ENCODE peak calls at places on chromosome 2, in ten cellular contexts. One of them, this sample, is unnamed.

GRCh38 chr2:80943487-80943886 is 638.9 kb upstream of the LRRTM1 start:
- DNase-seq in psoas muscle: no peak
- DNase-seq in trophoblast cell: no peak
- DNase-seq in H9: no peak
- DNase-seq in kidney: no peak
- DNase-seq in CD4-positive, alpha-beta memory T cell: no peak
- DNase-seq in ascending aorta: no peak
- DNase-seq in heart left ventricle: no peak
- DNase-seq in cardiac muscle cell: no peak
- DNase-seq in IMR-90: no peak
- DNase-seq in this sample: no peak

GRCh38 chr2:206084870-206085741 is 868 bp downstream of the INO80D start:
- DNase-seq in kidney: peak; percentile 84
- DNase-seq in heart left ventricle: peak; percentile 69
- DNase-seq in IMR-90: no peak
- DNase-seq in trophoblast cell: no peak
- DNase-seq in H9: peak; percentile 37
- DNase-seq in CD4-positive, alpha-beta memory T cell: peak; percentile 71
- DNase-seq in psoas muscle: peak; percentile 47
- DNase-seq in ascending aorta: peak; percentile 67
- DNase-seq in cardiac muscle cell: peak; percentile 66
- DNase-seq in this sample: peak; percentile 24

GRCh38 chr2:46273919-46274318 is 23.3 kb upstream of the EPAS1 start:
- DNase-seq in CD4-positive, alpha-beta memory T cell: no peak
- DNase-seq in cardiac muscle cell: no peak
- DNase-seq in ascending aorta: no peak
- DNase-seq in heart left ventricle: no peak
- DNase-seq in trophoblast cell: no peak
- DNase-seq in IMR-90: no peak
- DNase-seq in psoas muscle: no peak
- DNase-seq in kidney: no peak
- DNase-seq in H9: no peak
- DNase-seq in this sample: no peak

GRCh38 chr2:160871096-160871495 is 289.1 kb upstream of the TANK start:
- DNase-seq in H9: no peak
- DNase-seq in CD4-positive, alpha-beta memory T cell: no peak
- DNase-seq in cardiac muscle cell: no peak
- DNase-seq in kidney: peak; percentile 64
- DNase-seq in IMR-90: peak; percentile 5
- DNase-seq in psoas muscle: no peak
- DNase-seq in ascending aorta: no peak
- DNase-seq in heart left ventricle: no peak
- DNase-seq in trophoblast cell: no peak
- DNase-seq in this sample: no peak

GRCh38 chr2:224222320-224222719 is 179.6 kb downstream of the FAM124B start:
- DNase-seq in H9: no peak
- DNase-seq in ascending aorta: no peak
- DNase-seq in psoas muscle: no peak
- DNase-seq in trophoblast cell: no peak
- DNase-seq in CD4-positive, alpha-beta memory T cell: no peak
- DNase-seq in IMR-90: peak; percentile 8
- DNase-seq in cardiac muscle cell: peak; percentile 19
- DNase-seq in kidney: no peak
- DNase-seq in heart left ventricle: no peak
- DNase-seq in this sample: no peak

GRCh38 chr2:7612969-7613368 is 695.8 kb downstream of the RNF144A start:
- DNase-seq in IMR-90: peak; percentile 10
- DNase-seq in ascending aorta: no peak
- DNase-seq in heart left ventricle: no peak
- DNase-seq in H9: no peak
- DNase-seq in trophoblast cell: peak; percentile 50
- DNase-seq in kidney: no peak
- DNase-seq in CD4-positive, alpha-beta memory T cell: no peak
- DNase-seq in cardiac muscle cell: no peak
- DNase-seq in psoas muscle: no peak
- DNase-seq in this sample: no peak

GRCh38 chr2:233429175-233429897 is 75.0 kb downstream of the DGKD start:
- DNase-seq in CD4-positive, alpha-beta memory T cell: no peak
- DNase-seq in trophoblast cell: no peak
- DNase-seq in psoas muscle: no peak
- DNase-seq in cardiac muscle cell: no peak
- DNase-seq in ascending aorta: peak; percentile 45
- DNase-seq in heart left ventricle: no peak
- DNase-seq in kidney: no peak
- DNase-seq in IMR-90: no peak
- DNase-seq in H9: no peak
- DNase-seq in this sample: peak; percentile 12

GRCh38 chr2:63786506-63786905 is 55.2 kb upstream of the UGP2 start:
- DNase-seq in IMR-90: no peak
- DNase-seq in H9: no peak
- DNase-seq in ascending aorta: no peak
- DNase-seq in cardiac muscle cell: no peak
- DNase-seq in psoas muscle: no peak
- DNase-seq in trophoblast cell: no peak
- DNase-seq in CD4-positive, alpha-beta memory T cell: no peak
- DNase-seq in heart left ventricle: no peak
- DNase-seq in kidney: no peak
- DNase-seq in this sample: no peak

GRCh38 chr2:128644156-128644555 is 325.5 kb upstream of the HS6ST1 start:
- DNase-seq in kidney: peak; percentile 34
- DNase-seq in IMR-90: no peak
- DNase-seq in heart left ventricle: peak; percentile 28
- DNase-seq in trophoblast cell: no peak
- DNase-seq in ascending aorta: peak; percentile 39
- DNase-seq in CD4-positive, alpha-beta memory T cell: no peak
- DNase-seq in H9: peak; percentile 77
- DNase-seq in cardiac muscle cell: no peak
- DNase-seq in psoas muscle: no peak
- DNase-seq in this sample: no peak

GRCh38 chr2:71893646-71894045 is 254.0 kb downstream of the CYP26B1 start:
- DNase-seq in ascending aorta: peak; percentile 18
- DNase-seq in kidney: no peak
- DNase-seq in cardiac muscle cell: no peak
- DNase-seq in H9: no peak
- DNase-seq in CD4-positive, alpha-beta memory T cell: no peak
- DNase-seq in heart left ventricle: no peak
- DNase-seq in trophoblast cell: no peak
- DNase-seq in IMR-90: no peak
- DNase-seq in psoas muscle: no peak
- DNase-seq in this sample: no peak

GRCh38 chr2:129620411-129620810 is 359.1 kb upstream of the RAB6C start:
- DNase-seq in H9: no peak
- DNase-seq in cardiac muscle cell: no peak
- DNase-seq in heart left ventricle: no peak
- DNase-seq in CD4-positive, alpha-beta memory T cell: no peak
- DNase-seq in trophoblast cell: no peak
- DNase-seq in ascending aorta: no peak
- DNase-seq in IMR-90: no peak
- DNase-seq in psoas muscle: no peak
- DNase-seq in kidney: no peak
- DNase-seq in this sample: no peak

GRCh38 chr2:138267902-138268254 is 233.7 kb upstream of the SPOPL start:
- DNase-seq in psoas muscle: no peak
- DNase-seq in CD4-positive, alpha-beta memory T cell: no peak
- DNase-seq in kidney: no peak
- DNase-seq in heart left ventricle: no peak
- DNase-seq in IMR-90: no peak
- DNase-seq in cardiac muscle cell: no peak
- DNase-seq in H9: no peak
- DNase-seq in ascending aorta: no peak
- DNase-seq in trophoblast cell: no peak
- DNase-seq in this sample: no peak

GRCh38 chr2:131516011-131516410 is 11.7 kb upstream of the CCDC74A start:
- DNase-seq in cardiac muscle cell: no peak
- DNase-seq in heart left ventricle: peak; percentile 49
- DNase-seq in CD4-positive, alpha-beta memory T cell: no peak
- DNase-seq in trophoblast cell: no peak
- DNase-seq in H9: no peak
- DNase-seq in psoas muscle: no peak
- DNase-seq in IMR-90: no peak
- DNase-seq in kidney: no peak
- DNase-seq in ascending aorta: no peak
- DNase-seq in this sample: no peak

GRCh38 chr2:131520526-131520925 is 7.2 kb upstream of the CCDC74A start:
- DNase-seq in IMR-90: no peak
- DNase-seq in trophoblast cell: no peak
- DNase-seq in psoas muscle: no peak
- DNase-seq in ascending aorta: no peak
- DNase-seq in kidney: no peak
- DNase-seq in cardiac muscle cell: no peak
- DNase-seq in CD4-positive, alpha-beta memory T cell: no peak
- DNase-seq in heart left ventricle: no peak
- DNase-seq in H9: no peak
- DNase-seq in this sample: no peak

GRCh38 chr2:131517106-131517831 is 10.4 kb upstream of the CCDC74A start:
- DNase-seq in psoas muscle: no peak
- DNase-seq in trophoblast cell: no peak
- DNase-seq in IMR-90: no peak
- DNase-seq in ascending aorta: no peak
- DNase-seq in CD4-positive, alpha-beta memory T cell: no peak
- DNase-seq in H9: no peak
- DNase-seq in cardiac muscle cell: no peak
- DNase-seq in heart left ventricle: peak; percentile 55
- DNase-seq in kidney: no peak
- DNase-seq in this sample: no peak

GRCh38 chr2:131521961-131522781 is 5.5 kb upstream of the CCDC74A start:
- DNase-seq in CD4-positive, alpha-beta memory T cell: no peak
- DNase-seq in trophoblast cell: no peak
- DNase-seq in kidney: no peak
- DNase-seq in heart left ventricle: no peak
- DNase-seq in ascending aorta: no peak
- DNase-seq in H9: peak; percentile 63
- DNase-seq in psoas muscle: peak; percentile 50
- DNase-seq in cardiac muscle cell: no peak
- DNase-seq in IMR-90: no peak
- DNase-seq in this sample: no peak

DNA sequence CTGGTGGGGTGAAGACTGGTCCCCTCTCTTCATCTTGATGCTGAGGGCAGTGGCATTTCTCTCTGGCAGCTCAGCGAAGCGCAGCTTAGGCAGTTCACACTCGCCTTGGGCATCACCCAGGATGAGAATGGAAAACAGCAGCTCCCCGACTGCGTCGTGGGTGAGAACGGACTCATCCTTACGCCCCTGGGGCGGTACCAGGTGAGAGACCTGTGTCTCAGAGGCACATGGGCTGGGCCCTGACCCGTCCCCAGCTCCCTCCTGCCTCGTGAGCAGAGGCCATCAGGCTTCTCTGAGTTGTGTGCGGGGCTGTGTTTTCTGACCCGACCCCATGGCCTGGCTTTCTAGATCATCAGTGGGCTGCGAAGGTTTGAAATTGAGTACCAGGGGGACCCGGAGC is 8.2 kb upstream of the CCDC74A start:
- DNase-seq in kidney: no peak
- DNase-seq in cardiac muscle cell: no peak
- DNase-seq in trophoblast cell: no peak
- DNase-seq in H9: no peak
- DNase-seq in IMR-90: no peak
- DNase-seq in heart left ventricle: no peak
- DNase-seq in ascending aorta: no peak
- DNase-seq in CD4-positive, alpha-beta memory T cell: no peak
- DNase-seq in psoas muscle: no peak
- DNase-seq in this sample: no peak
- H3K9me3 ChIP-seq in kidney: no peaks in the 10 kb centered on the region
- H3K9me3 ChIP-seq in cardiac muscle cell: no peaks in the 10 kb centered on the region
- H3K9me3 ChIP-seq in trophoblast cell: no peaks in the 10 kb centered on the region
- H3K9me3 ChIP-seq in H9: no peaks in the 10 kb centered on the region
- H3K9me3 ChIP-seq in IMR-90: no peaks in the 10 kb centered on the region
- H3K9me3 ChIP-seq in heart left ventricle: no peaks in the 10 kb centered on the region
- H3K9me3 ChIP-seq in ascending aorta: no peaks in the 10 kb centered on the region
- H3K9me3 ChIP-seq in CD4-positive, alpha-beta memory T cell: no peaks in the 10 kb centered on the region
- H3K9me3 ChIP-seq in psoas muscle: no peaks in the 10 kb centered on the region
- H3K9me3 ChIP-seq in this sample: no peaks in the 10 kb centered on the region

DNA sequence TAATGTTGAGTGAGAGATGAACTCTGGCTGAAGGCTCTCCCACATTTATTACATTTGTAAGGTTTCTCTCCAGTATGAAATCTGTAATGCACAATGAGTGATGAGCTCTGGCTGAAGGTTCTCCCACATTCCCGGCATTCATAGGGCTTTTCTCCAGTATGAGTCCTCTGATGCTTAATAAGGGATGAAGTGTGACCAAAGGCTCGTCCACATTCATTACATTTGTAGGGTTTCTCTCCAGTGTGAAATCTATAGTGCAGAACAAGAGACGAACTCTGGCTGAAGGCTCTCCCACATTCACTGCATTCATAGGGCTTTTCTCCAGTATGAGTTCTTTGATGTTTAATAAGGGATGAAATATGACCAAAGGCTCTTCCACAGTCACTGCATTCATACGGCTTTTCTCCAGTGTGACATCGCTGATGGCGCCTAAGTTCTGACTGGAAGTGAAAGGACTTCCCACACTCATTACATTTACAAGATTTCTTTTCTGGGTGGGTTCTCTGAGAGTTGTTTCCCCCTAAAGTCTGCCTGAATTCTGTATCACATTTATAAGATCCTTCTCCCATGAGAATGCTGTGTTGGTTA is 10.2 kb downstream of the ZNF514 start:
- DNase-seq in kidney: no peak
- DNase-seq in IMR-90: no peak
- DNase-seq in H9: no peak
- DNase-seq in CD4-positive, alpha-beta memory T cell: no peak
- DNase-seq in trophoblast cell: no peak
- DNase-seq in heart left ventricle: no peak
- DNase-seq in cardiac muscle cell: no peak
- DNase-seq in psoas muscle: no peak
- DNase-seq in ascending aorta: no peak
- DNase-seq in this sample: no peak
- H3K9me3 ChIP-seq in kidney: peaks cover 79% of the 10 kb centered on the region
- H3K9me3 ChIP-seq in IMR-90: peaks cover 85% of the 10 kb centered on the region
- H3K9me3 ChIP-seq in H9: peaks cover 69% of the 10 kb centered on the region
- H3K9me3 ChIP-seq in CD4-positive, alpha-beta memory T cell: peaks cover 67% of the 10 kb centered on the region
- H3K9me3 ChIP-seq in trophoblast cell: peaks cover 24% of the 10 kb centered on the region
- H3K9me3 ChIP-seq in heart left ventricle: peaks cover 99% of the 10 kb centered on the region
- H3K9me3 ChIP-seq in cardiac muscle cell: peaks cover 12% of the 10 kb centered on the region
- H3K9me3 ChIP-seq in psoas muscle: peaks cover 95% of the 10 kb centered on the region
- H3K9me3 ChIP-seq in ascending aorta: peaks cover 62% of the 10 kb centered on the region
- H3K9me3 ChIP-seq in this sample: peaks cover 100% of the 10 kb centered on the region

GRCh38 chr2:220789961-220790360 is 782.1 kb downstream of the EPHA4 start:
- DNase-seq in H9: no peak
- DNase-seq in cardiac muscle cell: no peak
- DNase-seq in CD4-positive, alpha-beta memory T cell: no peak
- DNase-seq in psoas muscle: no peak
- DNase-seq in kidney: no peak
- DNase-seq in heart left ventricle: no peak
- DNase-seq in trophoblast cell: no peak
- DNase-seq in ascending aorta: no peak
- DNase-seq in IMR-90: peak; percentile 83
- DNase-seq in this sample: no peak
- H3K9me3 ChIP-seq in H9: no peaks in the 10 kb centered on the region
- H3K9me3 ChIP-seq in cardiac muscle cell: no peaks in the 10 kb centered on the region
- H3K9me3 ChIP-seq in CD4-positive, alpha-beta memory T cell: no peaks in the 10 kb centered on the region
- H3K9me3 ChIP-seq in psoas muscle: no peaks in the 10 kb centered on the region
- H3K9me3 ChIP-seq in kidney: no peaks in the 10 kb centered on the region
- H3K9me3 ChIP-seq in heart left ventricle: no peaks in the 10 kb centered on the region
- H3K9me3 ChIP-seq in trophoblast cell: no peaks in the 10 kb centered on the region
- H3K9me3 ChIP-seq in ascending aorta: no peaks in the 10 kb centered on the region
- H3K9me3 ChIP-seq in IMR-90: no peaks in the 10 kb centered on the region
- H3K9me3 ChIP-seq in this sample: no peaks in the 10 kb centered on the region

GRCh38 chr2:40105593-40105992 is 326.5 kb upstream of the THUMPD2 start:
- DNase-seq in IMR-90: peak; percentile 33
- DNase-seq in cardiac muscle cell: no peak
- DNase-seq in trophoblast cell: no peak
- DNase-seq in CD4-positive, alpha-beta memory T cell: no peak
- DNase-seq in ascending aorta: no peak
- DNase-seq in H9: no peak
- DNase-seq in psoas muscle: no peak
- DNase-seq in kidney: no peak
- DNase-seq in heart left ventricle: no peak
- DNase-seq in this sample: no peak
- H3K9me3 ChIP-seq in IMR-90: no peaks in the 10 kb centered on the region
- H3K9me3 ChIP-seq in cardiac muscle cell: no peaks in the 10 kb centered on the region
- H3K9me3 ChIP-seq in trophoblast cell: no peaks in the 10 kb centered on the region
- H3K9me3 ChIP-seq in CD4-positive, alpha-beta memory T cell: no peaks in the 10 kb centered on the region
- H3K9me3 ChIP-seq in ascending aorta: no peaks in the 10 kb centered on the region
- H3K9me3 ChIP-seq in H9: no peaks in the 10 kb centered on the region
- H3K9me3 ChIP-seq in psoas muscle: no peaks in the 10 kb centered on the region
- H3K9me3 ChIP-seq in kidney: no peaks in the 10 kb centered on the region
- H3K9me3 ChIP-seq in heart left ventricle: no peaks in the 10 kb centered on the region
- H3K9me3 ChIP-seq in this sample: no peaks in the 10 kb centered on the region